ENCODE peak calls at places on chromosomes 3 and 15, in five cellular contexts. B is activated naive CD4-positive, alpha-beta T cell treated with Interleukin-2 at 50 U/mL for 16 hours; P is stimulated activated effector memory CD8-positive, alpha-beta T cell treated with anti-CD3 and anti-CD28 coated beads, Interleukin-12 subunit alpha, Interleukin-12 subunit beta, amount 100 ng/mL, for 72 hours; T is left cardiac atrium; D is stimulated activated CD4-positive, alpha-beta T cell treated with anti-CD3 and anti-CD28 coated beads, Interleukin-2, amount 100 ng/mL, for 48 hours. G is an unnamed sample.

GRCh38 chr3:27939940-27940339 is 217.8 kb upstream of the EOMES start:
- DNase-seq in T (no peak), D (no peak), B (no peak), P (no peak), G (peak)

GRCh38 chr3:168544097-168544957 is 448.6 kb upstream of the GOLIM4 start:
- DNase-seq in T (no peak), D (no peak), P (no peak), B (no peak), G (no peak)

GRCh38 chr3:124057453-124057852 is 65.5 kb upstream of the ROPN1 start:
- DNase-seq in B (no peak), T (peak), P (no peak), D (no peak), G (no peak)

GRCh38 chr15:87224409-87224808 is 1032.1 kb downstream of the NTRK3 start:
- DNase-seq in T (no peak), B (no peak), D (no peak), P (no peak), G (no peak)

GRCh38 chr3:133938770-133939495 is 43.3 kb upstream of the RAB6B start:
- DNase-seq in P (no peak), T (no peak), B (no peak), D (no peak), G (no peak)

GRCh38 chr3:197792019-197792647 is 1.1 kb downstream of the LRCH3 start:
- DNase-seq in P (no peak), D (no peak), B (peak), T (no peak), G (no peak)

GRCh38 chr15:100189319-100189718 is 152.5 kb downstream of the ADAMTS17 start:
- DNase-seq in T (no peak), B (no peak), P (no peak), D (no peak), G (no peak)

GRCh38 chr15:81914734-81915234 is 131.0 kb downstream of the MEX3B start:
- DNase-seq in P (no peak), T (peak), D (no peak), B (no peak), G (no peak)

GRCh38 chr3:15384510-15385237 is 42.7 kb downstream of the METTL6 start:
- DNase-seq in P (no peak), B (no peak), D (no peak), T (no peak), G (no peak)

GRCh38 chr3:188296761-188297689 is 143.1 kb downstream of the LPP start:
- DNase-seq in B (no peak), P (no peak), T (peak), D (no peak), G (no peak)

GRCh38 chr3:166527325-166527724 is 690.1 kb upstream of the BCHE start:
- DNase-seq in P (no peak), B (no peak), D (no peak), T (no peak), G (peak)

GRCh38 chr3:158849747-158850146 is 47.9 kb downstream of the MFSD1 start:
- DNase-seq in B (no peak), P (no peak), D (no peak), T (no peak), G (no peak)

GRCh38 chr15:99967841-99968371 is 234.7 kb upstream of the LYSMD4 start:
- DNase-seq in P (no peak), B (no peak), T (no peak), D (no peak), G (no peak)

GRCh38 chr15:60932051-60932915 is 296.8 kb downstream of the RORA start:
- DNase-seq in D (peak), T (peak), P (peak), B (peak), G (peak)

GRCh38 chr3:195147649-195148121 is 123.3 kb downstream of the XXYLT1 start:
- DNase-seq in D (no peak), B (peak), T (no peak), P (no peak), G (no peak)

GRCh38 chr15:65818927-65819562 is 27.0 kb upstream of the DENND4A start:
- DNase-seq in B (no peak), T (no peak), D (no peak), P (no peak), G (no peak)

GRCh38 chr15:34122771-34123183 is 20.9 kb downstream of the PGBD4 start:
- DNase-seq in D (no peak), B (no peak), P (no peak), T (no peak), G (peak)

GRCh38 chr3:194952882-194953281 is 267.2 kb downstream of the FAM43A start:
- DNase-seq in D (no peak), P (no peak), B (no peak), T (no peak), G (no peak)

GRCh38 chr3:190886945-190887344 is 24.5 kb upstream of the GMNC start:
- DNase-seq in B (no peak), T (no peak), D (no peak), P (no peak), G (no peak)

GRCh38 chr15:52348056-52348745 is 52.6 kb upstream of the MYO5C start:
- DNase-seq in P (no peak), B (no peak), T (no peak), D (no peak), G (peak)

GRCh38 chr15:74252291-74253080 is 16.4 kb downstream of the CCDC33 start:
- DNase-seq in D (no peak), T (no peak), B (no peak), P (no peak), G (no peak)

G was measured in COLO829.